ENCODE peak calls at places on chromosomes 2 and 18, in eight cellular contexts. T is IMR-90, Z is cardiac muscle cell, E is PC-9, V is adrenal gland, H is HL-60, X is RWPE2, A is pancreas. R is an unnamed sample. For H3K27me3, the result is how much of the 10 kb centered on the place peaks cover.

GRCh38 chr18:39761273-39761672 is 2193.8 kb upstream of the PIK3C3 start:
- DNase-seq in T (no peak), Z (no peak), E (no peak), V (no peak), H (no peak), X (no peak), A (no peak), R (no peak)

GRCh38 chr2:217995741-217996141 is 7.1 kb downstream of the TNS1 start:
- DNase-seq in T (no peak), Z (no peak), E (peak), V (no peak), H (no peak), X (no peak), A (peak), R (no peak)

GRCh38 chr2:216604458-216604857 is 28.8 kb upstream of the IGFBP2 start:
- DNase-seq in T (no peak), Z (no peak), E (no peak), V (no peak), H (no peak), X (no peak), A (no peak), R (no peak)

GRCh38 chr18:36316246-36316645 is 18.7 kb downstream of the FHOD3 start:
- DNase-seq in T (no peak), Z (no peak), E (no peak), V (no peak), H (no peak), X (no peak), A (no peak), R (no peak)

GRCh38 chr2:218257390-218257981 is 3.3 kb upstream of the GPBAR1 start:
- DNase-seq in T (no peak), Z (no peak), E (no peak), V (peak), H (peak), X (no peak), A (no peak), R (no peak)

GRCh38 chr2:9720352-9721093 is 89.7 kb upstream of the YWHAQ start:
- DNase-seq in T (no peak), Z (no peak), E (no peak), V (no peak), H (no peak), X (no peak), A (no peak), R (no peak)

GRCh38 chr2:70399046-70399445 is 97.2 kb upstream of the FAM136A start:
- DNase-seq in T (no peak), Z (no peak), E (no peak), V (no peak), H (no peak), X (no peak), A (no peak), R (no peak)

GRCh38 chr2:9666306-9666705 is 35.5 kb upstream of the YWHAQ start:
- DNase-seq in T (peak), Z (no peak), E (no peak), V (no peak), H (no peak), X (no peak), A (no peak), R (peak)

GRCh38 chr2:29524652-29525051 is 396.7 kb downstream of the ALK start:
- DNase-seq in T (no peak), Z (no peak), E (no peak), V (no peak), H (no peak), X (no peak), A (no peak), R (no peak)

GRCh38 chr2:154452906-154453493 is 245.5 kb upstream of the KCNJ3 start:
- DNase-seq in T (no peak), Z (no peak), E (no peak), V (no peak), H (peak), X (no peak), A (no peak), R (no peak)

GRCh38 chr18:49074505-49074904 is 123.7 kb upstream of the SMAD7 start:
- DNase-seq in T (no peak), Z (no peak), E (no peak), V (no peak), H (no peak), X (no peak), A (no peak), R (no peak)

GRCh38 chr2:98796775-98797544 is 66.0 kb upstream of the MGAT4A start:
- DNase-seq in T (no peak), Z (peak), E (no peak), V (no peak), H (no peak), X (no peak), A (no peak), R (no peak)

GRCh38 chr2:40115894-40116293 is 336.0 kb downstream of the SLC8A1 start:
- DNase-seq in T (no peak), Z (no peak), E (no peak), V (no peak), H (no peak), X (no peak), A (no peak), R (no peak)

GRCh38 chr2:237500681-237501424 is 13.8 kb downstream of the MLPH start:
- DNase-seq in T (peak), Z (no peak), E (peak), V (no peak), H (no peak), X (no peak), A (no peak), R (peak)

GRCh38 chr18:59954746-59955145 is 55.0 kb downstream of the PMAIP1 start:
- DNase-seq in T (peak), Z (no peak), E (no peak), V (no peak), H (no peak), X (no peak), A (no peak), R (peak)

GRCh38 chr18:22171263-22171838 is 2.0 kb downstream of the GATA6 start:
- DNase-seq in T (no peak), Z (no peak), E (no peak), V (peak), H (no peak), X (no peak), A (peak), R (no peak)

GRCh38 chr2:29747786-29748470 is 173.5 kb downstream of the ALK start:
- DNase-seq in T (peak), Z (no peak), E (no peak), V (no peak), H (no peak), X (peak), A (no peak), R (peak)

GRCh38 chr2:231530099-231531085 is at the start of gene NMUR1:
- DNase-seq in T (no peak), Z (peak), E (peak), V (peak), H (peak), X (no peak), A (peak), R (no peak)

GRCh38 chr2:29129586-29130281 is 14.5 kb downstream of the CLIP4 start:
- DNase-seq in T (no peak), Z (no peak), E (no peak), V (no peak), H (no peak), X (no peak), A (no peak), R (no peak)

GRCh38 chr2:232491139-232491780 is 3.6 kb upstream of the ECEL1 start:
- DNase-seq in T (no peak), Z (no peak), E (no peak), V (no peak), H (no peak), X (peak), A (peak), R (no peak)

GRCh38 chr18:7871560-7872456 is 304.7 kb downstream of the PTPRM start:
- DNase-seq in T (peak), Z (no peak), E (peak), V (no peak), H (no peak), X (no peak), A (no peak), R (no peak)

GRCh38 chr2:149490296-149490695 is 97.3 kb downstream of the MMADHC start:
- DNase-seq in T (no peak), Z (no peak), E (no peak), V (no peak), H (no peak), X (no peak), A (no peak), R (no peak)

GRCh38 chr2:240245184-240245583 is 104.7 kb upstream of the OTOS start:
- DNase-seq in T (no peak), Z (no peak), E (no peak), V (no peak), H (no peak), X (no peak), A (no peak), R (no peak)
- TF ChIP-seq CTCF in T (no peak), Z (no peak), E (no peak), V (no peak), H (no peak), X (no peak), A (no peak), R (no peak)

GRCh38 chr2:72898263-72898906 is 11.2 kb downstream of the SPR start:
- DNase-seq in T (no peak), Z (no peak), E (no peak), V (no peak), H (no peak), X (no peak), A (no peak), R (no peak)
- H3K27me3 ChIP-seq in T (half or more), Z (half or more), E (under half), V (under half), H (under half), X (under half), A (under half), R (under half)

GRCh38 chr18:32930695-32931301 is 158.0 kb upstream of the KLHL14 start:
- DNase-seq in T (peak), Z (peak), E (no peak), V (no peak), H (peak), X (no peak), A (no peak), R (no peak)
- TF ChIP-seq CTCF in T (peak), Z (peak), E (peak), V (peak), H (peak), X (peak), A (peak), R (peak)

GRCh38 chr2:238562446-238562845 is 135.7 kb downstream of the ASB1 start:
- DNase-seq in T (no peak), Z (no peak), E (no peak), V (no peak), H (no peak), X (no peak), A (no peak), R (no peak)
- H3K27me3 ChIP-seq in T (under half), Z (under half), E (half or more), V (under half), H (under half), X (under half), A (under half), R (under half)

DNA sequence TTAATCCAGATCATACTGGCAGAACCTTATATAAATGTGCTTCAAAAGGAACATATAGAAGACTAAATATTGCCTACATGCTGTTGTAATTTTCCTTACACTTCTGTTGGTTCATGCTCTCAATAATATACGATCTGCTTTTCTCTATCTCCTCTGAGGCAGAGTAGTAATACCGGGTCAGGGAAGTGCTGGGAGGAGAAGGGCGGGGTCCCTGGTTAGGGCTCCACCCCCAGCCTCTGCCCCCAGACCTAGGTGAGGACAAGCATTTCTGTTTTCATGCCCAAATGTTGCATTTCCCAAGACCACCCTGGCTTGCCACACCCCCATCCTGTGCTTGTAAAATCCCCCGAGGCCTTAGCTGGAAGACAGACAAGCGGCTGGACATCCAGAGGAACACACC is 55.3 kb downstream of the PLA2R1 start:
- DNase-seq in T (no peak), Z (no peak), E (no peak), V (no peak), H (no peak), X (no peak), A (no peak), R (no peak)
- TF ChIP-seq CTCF in T (no peak), Z (no peak), E (no peak), V (no peak), H (no peak), X (no peak), A (no peak), R (no peak)

GRCh38 chr18:77262655-77263470 is 13.2 kb downstream of the GALR1 start:
- DNase-seq in T (no peak), Z (no peak), E (peak), V (no peak), H (no peak), X (no peak), A (no peak), R (no peak)

GRCh38 chr18:77263471-77263774 is 13.8 kb downstream of the GALR1 start:
- DNase-seq in T (no peak), Z (no peak), E (no peak), V (no peak), H (no peak), X (no peak), A (no peak), R (no peak)

GRCh38 chr18:77271720-77272481 is 22.3 kb downstream of the GALR1 start:
- DNase-seq in T (peak), Z (no peak), E (no peak), V (no peak), H (no peak), X (no peak), A (no peak), R (peak)

DNA sequence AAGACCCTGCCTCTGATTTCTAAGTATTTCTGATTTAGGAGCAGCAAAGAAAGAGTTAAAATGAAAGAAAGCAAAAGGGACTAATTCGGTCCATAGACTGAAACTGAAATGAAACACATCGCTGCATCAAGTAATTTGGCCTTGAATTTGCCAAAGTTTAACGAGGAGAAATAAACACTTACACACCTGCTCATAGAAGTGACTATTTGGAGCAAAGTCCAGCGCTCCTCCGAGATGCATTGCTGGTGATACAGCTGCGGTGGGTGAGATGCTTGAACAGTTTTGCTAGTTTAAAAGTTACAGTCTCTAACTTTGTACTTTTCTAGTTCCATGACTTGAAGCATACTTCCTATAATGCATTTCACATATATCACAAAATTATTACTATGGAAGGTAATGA is 18.3 kb downstream of the GALR1 start:
- DNase-seq in T (no peak), Z (no peak), E (no peak), V (no peak), H (no peak), X (no peak), A (no peak), R (no peak)
- H3K27me3 ChIP-seq in T (under half), Z (under half), E (half or more), V (under half), H (under half), X (under half), A (under half), R (under half)

GRCh38 chr18:11906181-11906580 is 1.9 kb downstream of the MPPE1 start:
- DNase-seq in T (no peak), Z (no peak), E (no peak), V (no peak), H (no peak), X (no peak), A (no peak), R (no peak)

GRCh38 chr18:11909081-11909410 is 929 bp upstream of the MPPE1 start:
- DNase-seq in T (peak), Z (no peak), E (no peak), V (no peak), H (no peak), X (no peak), A (no peak), R (no peak)

GRCh38 chr18:11906926-11907874 is 917 bp downstream of the MPPE1 start:
- DNase-seq in T (no peak), Z (no peak), E (no peak), V (no peak), H (no peak), X (no peak), A (no peak), R (no peak)

GRCh38 chr18:11909597-11910026 is 1.5 kb upstream of the MPPE1 start:
- DNase-seq in T (peak), Z (no peak), E (no peak), V (peak), H (peak), X (no peak), A (no peak), R (no peak)

GRCh38 chr18:11908182-11909080 is at the start of gene MPPE1:
- DNase-seq in T (peak), Z (peak), E (peak), V (peak), H (peak), X (peak), A (peak), R (peak)
- TF ChIP-seq CTCF in T (no peak), Z (no peak), E (no peak), V (no peak), H (no peak), X (no peak), A (no peak), R (no peak)

GRCh38 chr2:27256855-27257454 is 5.9 kb downstream of the SLC30A3 start:
- DNase-seq in T (no peak), Z (no peak), E (no peak), V (no peak), H (no peak), X (no peak), A (no peak), R (no peak)
- H3K27me3 ChIP-seq in T (under half), Z (under half), E (under half), V (under half), H (under half), X (under half), A (under half), R (under half)

R was measured in brain microvascular endothelial cell.